ENCODE peak calls at places on chromosomes 6 and 20, in nine cellular contexts. N is HFFc6, G is fibroblast of the aortic adventitia, T is endothelial cell, D is SK-N-SH, H is osteocyte, O is GM23338, J is mammary epithelial cell, X is kidney epithelial cell. Z is an unnamed sample.
A peak's percentile ranks its signal among the peaks of the same experiment; 100 is the strongest.

GRCh38 chr6:166300357-166300987 is 7.7 kb downstream of the PRR18 start:
- DNase-seq in N (no peak), G (no peak), T (no peak), D (no peak), H (no peak), O (no peak), J (no peak), X (no peak), Z (no peak)

GRCh38 chr6:73388800-73389512 is 5.7 kb upstream of the DDX43 start:
- DNase-seq in N (peak; percentile 55), G (peak; percentile 56), T (peak; percentile 73), D (peak; percentile 56), H (peak; percentile 87), O (peak; percentile 95), J (peak; percentile 63), X (no peak), Z (no peak)

GRCh38 chr20:59571591-59572314 is 32.6 kb upstream of the PHACTR3 start:
- DNase-seq in N (peak; percentile 36), G (peak; percentile 52), T (peak; percentile 81), D (peak; percentile 91), H (peak; percentile 88), O (peak; percentile 87), J (peak; percentile 17), X (peak; percentile 7), Z (no peak)

GRCh38 chr6:98946877-98947410 is 802 bp downstream of the FBXL4 start:
- DNase-seq in N (no peak), G (peak; percentile 22), T (no peak), D (peak; percentile 31), H (no peak), O (no peak), J (peak; percentile 50), X (no peak), Z (no peak)

GRCh38 chr6:106794129-106794528 is 164.8 kb downstream of the QRSL1 start:
- DNase-seq in N (no peak), G (no peak), T (no peak), D (no peak), H (no peak), O (no peak), J (no peak), X (no peak), Z (no peak)

GRCh38 chr6:144500886-144501285 is 215.8 kb downstream of the UTRN start:
- DNase-seq in N (no peak), G (no peak), T (no peak), D (no peak), H (no peak), O (no peak), J (no peak), X (no peak), Z (no peak)

GRCh38 chr6:1643830-1644445 is 34.2 kb downstream of the FOXC1 start:
- DNase-seq in N (no peak), G (no peak), T (no peak), D (no peak), H (no peak), O (no peak), J (no peak), X (no peak), Z (no peak)

GRCh38 chr6:2094637-2095036 is 150.8 kb downstream of the GMDS start:
- DNase-seq in N (no peak), G (no peak), T (no peak), D (no peak), H (no peak), O (no peak), J (no peak), X (no peak), Z (no peak)

GRCh38 chr6:150380256-150380655 is 11.4 kb downstream of the IYD start:
- DNase-seq in N (no peak), G (peak; percentile 27), T (no peak), D (no peak), H (no peak), O (no peak), J (no peak), X (no peak), Z (no peak)

GRCh38 chr20:61939691-61940360 is 125.9 kb downstream of the TAF4 start:
- DNase-seq in N (no peak), G (no peak), T (no peak), D (no peak), H (no peak), O (no peak), J (no peak), X (no peak), Z (no peak)

GRCh38 chr6:11712760-11713159 is 65.8 kb downstream of the ADTRP start:
- DNase-seq in N (no peak), G (peak; percentile 57), T (no peak), D (no peak), H (peak; percentile 32), O (no peak), J (peak; percentile 80), X (no peak), Z (no peak)

GRCh38 chr6:127554435-127555006 is 22.5 kb upstream of the C6orf58 start:
- DNase-seq in N (peak; percentile 33), G (peak; percentile 45), T (peak; percentile 42), D (peak; percentile 30), H (no peak), O (peak; percentile 75), J (peak; percentile 41), X (peak; percentile 7), Z (no peak)

GRCh38 chr6:73774311-73774766 is 78.3 kb downstream of the CD109 start:
- DNase-seq in N (peak; percentile 93), G (peak; percentile 87), T (no peak), D (no peak), H (peak; percentile 85), O (no peak), J (peak; percentile 87), X (peak; percentile 45), Z (no peak)

GRCh38 chr20:15146948-15147347 is 809.5 kb upstream of the FLRT3 start:
- DNase-seq in N (no peak), G (no peak), T (no peak), D (peak; percentile 1), H (no peak), O (peak; percentile 4), J (no peak), X (no peak), Z (no peak)

GRCh38 chr20:62449951-62450815 is 22.8 kb upstream of the RBBP8NL start:
- DNase-seq in N (no peak), G (no peak), T (no peak), D (peak; percentile 74), H (no peak), O (no peak), J (no peak), X (no peak), Z (no peak)

DNA sequence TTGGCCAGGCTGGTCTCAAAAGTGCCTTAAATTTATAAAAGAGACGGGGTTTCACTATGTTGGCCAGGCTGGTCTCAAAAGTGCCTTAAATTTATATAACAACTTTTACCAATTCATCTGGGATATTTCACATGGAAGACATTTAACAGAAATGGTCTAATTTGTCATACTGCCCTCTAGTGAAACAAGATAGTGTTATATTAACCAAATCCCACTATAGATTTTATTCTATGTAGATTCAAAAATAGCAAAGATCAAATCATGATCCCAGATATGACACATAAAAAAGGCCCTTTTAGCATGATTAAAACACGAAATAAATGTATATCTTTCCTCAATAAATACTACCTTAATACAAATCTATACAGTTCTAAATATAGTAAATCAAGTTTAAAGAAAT is 102.8 kb upstream of the TFAP2D start:
- DNase-seq in N (no peak), G (no peak), T (no peak), D (peak; percentile 13), H (no peak), O (peak; percentile 21), J (no peak), X (no peak), Z (no peak)
- TF ChIP-seq CTCF in N (peak; percentile 52), G (no peak), T (peak; percentile 32), D (peak; percentile 58), H (peak; percentile 45), O (no peak), J (peak; percentile 31), X (peak; percentile 23), Z (peak; percentile 51)

GRCh38 chr6:33069021-33069738 is 4.3 kb downstream of the HLA-DPA1 start:
- DNase-seq in N (no peak), G (no peak), T (no peak), D (no peak), H (no peak), O (peak; percentile 28), J (no peak), X (no peak), Z (no peak)
- TF ChIP-seq CTCF in N (no peak), G (no peak), T (no peak), D (no peak), H (no peak), O (no peak), J (no peak), X (no peak), Z (no peak)

GRCh38 chr6:109979033-109979921 is 1.2 kb downstream of the GPR6 start:
- DNase-seq in N (no peak), G (no peak), T (peak; percentile 11), D (peak; percentile 66), H (no peak), O (peak; percentile 53), J (no peak), X (no peak), Z (no peak)

GRCh38 chr6:109978174-109979032 is at the start of gene GPR6:
- DNase-seq in N (no peak), G (peak; percentile 35), T (peak; percentile 92), D (peak; percentile 76), H (no peak), O (peak; percentile 96), J (peak; percentile 57), X (no peak), Z (peak; percentile 86)

GRCh38 chr6:109977791-109978173 is 329 bp upstream of the GPR6 start:
- DNase-seq in N (no peak), G (no peak), T (no peak), D (no peak), H (no peak), O (peak; percentile 70), J (no peak), X (no peak), Z (no peak)
- TF ChIP-seq CTCF in N (no peak), G (no peak), T (no peak), D (no peak), H (no peak), O (peak; percentile 27), J (no peak), X (no peak), Z (no peak)

GRCh38 chr6:117351521-117351920 is 74.2 kb downstream of the ROS1 start:
- DNase-seq in N (no peak), G (no peak), T (no peak), D (no peak), H (no peak), O (no peak), J (no peak), X (no peak), Z (no peak)

GRCh38 chr6:117354671-117355070 is 71.1 kb downstream of the ROS1 start:
- DNase-seq in N (no peak), G (no peak), T (no peak), D (no peak), H (no peak), O (no peak), J (no peak), X (no peak), Z (no peak)

DNA sequence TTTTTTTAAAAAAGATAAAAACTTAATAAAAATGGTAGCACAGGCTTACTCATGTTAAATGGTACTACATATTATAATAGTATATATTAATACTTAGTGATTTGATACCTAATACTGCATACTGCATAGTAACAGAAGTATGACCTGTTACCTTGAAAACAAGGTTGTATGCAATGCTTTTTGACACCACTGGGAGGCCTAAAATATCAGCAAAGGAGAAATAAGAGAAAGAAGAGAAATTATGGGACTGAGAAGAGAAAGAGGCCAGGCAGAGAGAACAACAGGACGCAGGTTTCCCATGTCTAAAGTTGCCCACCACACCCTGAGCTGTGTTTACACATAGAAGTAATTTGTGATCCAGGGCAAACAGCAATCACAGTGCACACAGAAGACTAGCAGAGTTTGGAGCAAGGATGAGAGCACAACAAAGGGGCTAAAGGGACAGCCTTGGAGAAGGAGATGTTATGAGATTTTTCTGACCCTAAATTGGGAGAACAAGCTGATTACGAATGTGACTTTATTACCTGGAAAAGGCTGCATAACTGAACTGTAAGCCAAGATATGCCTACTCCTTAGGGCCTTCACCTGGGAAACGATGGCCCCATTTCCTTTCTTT is 73.2 kb downstream of the ROS1 start:
- DNase-seq in N (peak; percentile 12), G (peak; percentile 39), T (no peak), D (no peak), H (no peak), O (peak; percentile 53), J (peak; percentile 14), X (no peak), Z (no peak)
- TF ChIP-seq CTCF in N (peak; percentile 78), G (peak; percentile 66), T (peak; percentile 69), D (peak; percentile 63), H (peak; percentile 43), O (no peak), J (peak; percentile 74), X (peak; percentile 64), Z (peak; percentile 69)

Z was measured in type B pancreatic cell.